ENCODE peak calls at places on chromosomes 16 and 17, in five cellular contexts. B, L, D, G and I are unnamed samples.

GRCh38 chr17:81460856-81461460 is 51.6 kb downstream of the ACTG1 start:
- DNase-seq in L (no peak), G (no peak), B (no peak), D (no peak), I (no peak)

GRCh38 chr17:82408938-82409318 is 9.2 kb upstream of the HEXD start:
- DNase-seq in G (no peak), D (no peak), B (no peak), L (no peak), I (no peak)

GRCh38 chr16:9932000-9932399 is 250.2 kb downstream of the GRIN2A start:
- DNase-seq in D (no peak), B (no peak), L (no peak), G (no peak), I (no peak)

GRCh38 chr16:10253344-10253855 is 71.2 kb upstream of the GRIN2A start:
- DNase-seq in D (no peak), L (no peak), G (no peak), B (peak; percentile 29), I (no peak)

GRCh38 chr17:8503807-8504206 is 68.1 kb downstream of the NDEL1 start:
- DNase-seq in L (no peak), B (no peak), G (no peak), D (no peak), I (no peak)

GRCh38 chr17:35843698-35844097 is 25.0 kb downstream of the HEATR9 start:
- DNase-seq in B (no peak), L (no peak), D (no peak), G (no peak), I (no peak)

GRCh38 chr16:80932725-80933124 is 74.0 kb downstream of the CMC2 start:
- DNase-seq in D (no peak), L (peak; percentile 60), G (peak; percentile 80), B (peak; percentile 30), I (peak; percentile 38)

GRCh38 chr17:13484020-13484419 is 117.7 kb downstream of the HS3ST3A1 start:
- DNase-seq in D (no peak), B (no peak), G (peak; percentile 78), L (no peak), I (no peak)

GRCh38 chr17:82092995-82093751 is 4.9 kb downstream of the FASN start:
- DNase-seq in B (no peak), D (no peak), G (no peak), L (no peak), I (no peak)

GRCh38 chr16:85395913-85396878 is 216.9 kb upstream of the GSE1 start:
- DNase-seq in D (no peak), L (peak; percentile 59), G (peak; percentile 24), B (no peak), I (no peak)

GRCh38 chr17:7774037-7774659 is 56.6 kb downstream of the DNAH2 start:
- DNase-seq in G (peak; percentile 78), D (no peak), L (no peak), B (no peak), I (no peak)

DNA sequence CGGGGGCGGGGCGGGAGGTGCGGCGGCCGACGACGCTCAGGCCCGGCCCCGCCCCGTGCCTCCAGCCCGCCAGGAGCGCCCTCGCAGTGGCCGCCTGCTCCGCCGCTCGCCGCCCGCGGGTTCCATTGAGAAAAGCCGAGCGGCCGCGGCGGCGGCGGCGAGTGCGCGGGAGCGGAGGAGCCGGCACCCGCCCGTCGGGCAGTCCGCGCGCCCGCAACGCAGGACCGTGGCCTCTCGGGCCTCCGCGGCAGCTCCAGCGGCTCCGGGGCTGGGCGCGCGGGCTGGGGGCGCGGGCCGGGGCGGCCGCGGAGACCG is at the start of gene ZFPM1:
- DNase-seq in B (no peak), G (no peak), D (no peak), L (no peak), I (no peak)
- TF ChIP-seq POLR2A in B (peak; percentile 64), G (peak; percentile 64), D (no peak), L (peak; percentile 61), I (no peak)

DNA sequence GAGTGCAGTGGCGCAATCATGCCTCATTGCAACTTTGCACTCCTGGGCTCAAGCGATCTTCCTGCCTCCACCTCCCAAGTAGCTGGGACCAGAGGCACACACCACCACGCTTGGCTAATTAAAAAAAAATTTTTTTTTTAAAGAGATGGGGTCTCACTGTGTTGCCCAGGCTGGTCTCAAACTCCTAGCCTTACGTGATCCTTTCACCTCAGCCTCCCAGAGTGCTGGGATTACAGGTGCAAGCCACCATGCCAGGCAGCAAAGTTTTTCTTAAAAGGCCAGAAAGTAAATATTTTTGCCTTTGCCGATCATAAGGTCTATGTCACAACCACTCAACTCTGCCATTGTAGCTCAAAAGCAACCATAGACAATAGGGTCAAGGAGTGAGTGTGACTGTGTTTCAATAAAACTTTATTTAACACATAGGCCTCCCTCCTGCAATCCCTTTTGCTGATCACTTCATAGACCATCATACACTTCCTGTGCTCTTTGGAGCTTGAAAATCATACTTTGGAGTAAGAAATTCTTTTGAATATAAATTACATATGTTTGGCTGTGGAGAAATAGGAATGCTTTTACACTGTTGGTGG is 48.6 kb downstream of the PITPNC1 start:
- DNase-seq in D (no peak), G (no peak), L (no peak), B (no peak), I (no peak)
- H3K4me1 ChIP-seq in D (peaks cover 47% of the 10 kb centered on the region), G (peaks cover 6% of the 10 kb centered on the region), L (no peaks in the 10 kb centered on the region), B (no peaks in the 10 kb centered on the region), I (peaks cover 20% of the 10 kb centered on the region)

GRCh38 chr16:1258906-1259759 is 3.3 kb downstream of the TPSD1 start:
- DNase-seq in L (no peak), B (no peak), G (no peak), D (no peak), I (peak; percentile 42)
- H3K27ac ChIP-seq in L (no peak overlapping the region), B (no peak overlapping the region), G (no peak overlapping the region), D (no peak overlapping the region), I (no peak overlapping the region)

GRCh38 chr17:43367588-43368242 is 31.1 kb upstream of the ARL4D start:
- DNase-seq in G (peak; percentile 97), L (no peak), D (peak; percentile 96), B (no peak), I (no peak)
- TF ChIP-seq POLR2A in G (peak; percentile 100), L (no peak), D (peak; percentile 100), B (no peak), I (peak; percentile 88)

GRCh38 chr17:65050438-65050837 is 6.1 kb downstream of the GNA13 start:
- DNase-seq in L (no peak), G (no peak), B (peak; percentile 62), D (no peak), I (no peak)

GRCh38 chr17:65052585-65052984 is 4.0 kb downstream of the GNA13 start:
- DNase-seq in L (no peak), D (no peak), G (no peak), B (no peak), I (no peak)

GRCh38 chr17:65054602-65055001 is 1.9 kb downstream of the GNA13 start:
- DNase-seq in D (no peak), G (no peak), B (no peak), L (no peak), I (no peak)

GRCh38 chr17:65053354-65053881 is 3.1 kb downstream of the GNA13 start:
- DNase-seq in D (no peak), G (no peak), L (no peak), B (no peak), I (no peak)

DNA sequence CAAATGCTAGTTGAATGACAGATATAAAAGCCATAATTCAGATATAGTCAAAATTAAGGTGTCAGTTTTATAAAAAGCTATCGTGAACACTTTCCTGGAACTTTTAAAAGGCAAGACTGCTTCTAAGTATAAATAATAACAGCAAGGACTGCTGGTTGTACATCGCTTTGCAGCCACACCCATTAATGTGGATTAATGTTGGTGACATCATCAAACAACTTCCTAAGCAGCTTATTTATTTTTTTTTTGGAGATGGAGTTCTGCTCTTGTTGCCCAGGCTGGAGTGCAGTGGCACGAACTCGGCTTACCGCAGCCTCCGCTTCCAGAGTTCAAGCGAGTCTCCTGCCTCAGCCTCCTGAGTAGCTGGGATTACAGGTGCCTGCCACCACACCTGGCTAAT is 4.6 kb downstream of the GNA13 start:
- DNase-seq in L (no peak), B (no peak), G (no peak), D (no peak), I (no peak)
- H3K4me1 ChIP-seq in L (peaks cover 8% of the 10 kb centered on the region), B (peaks cover 48% of the 10 kb centered on the region), G (peaks cover 11% of the 10 kb centered on the region), D (peaks cover 9% of the 10 kb centered on the region), I (peaks cover 14% of the 10 kb centered on the region)

GRCh38 chr17:40173778-40174135 is 3.5 kb upstream of the RAPGEFL1 start:
- DNase-seq in D (no peak), L (no peak), B (no peak), G (no peak), I (no peak)

GRCh38 chr17:40175928-40176327 is 1.3 kb upstream of the RAPGEFL1 start:
- DNase-seq in B (no peak), L (no peak), G (no peak), D (no peak), I (no peak)

GRCh38 chr17:40173091-40173777 is 4.0 kb upstream of the RAPGEFL1 start:
- DNase-seq in G (no peak), L (no peak), B (no peak), D (no peak), I (no peak)

GRCh38 chr17:40176409-40177110 is 710 bp upstream of the RAPGEFL1 start:
- DNase-seq in L (no peak), G (no peak), D (no peak), B (peak; percentile 19), I (no peak)

DNA sequence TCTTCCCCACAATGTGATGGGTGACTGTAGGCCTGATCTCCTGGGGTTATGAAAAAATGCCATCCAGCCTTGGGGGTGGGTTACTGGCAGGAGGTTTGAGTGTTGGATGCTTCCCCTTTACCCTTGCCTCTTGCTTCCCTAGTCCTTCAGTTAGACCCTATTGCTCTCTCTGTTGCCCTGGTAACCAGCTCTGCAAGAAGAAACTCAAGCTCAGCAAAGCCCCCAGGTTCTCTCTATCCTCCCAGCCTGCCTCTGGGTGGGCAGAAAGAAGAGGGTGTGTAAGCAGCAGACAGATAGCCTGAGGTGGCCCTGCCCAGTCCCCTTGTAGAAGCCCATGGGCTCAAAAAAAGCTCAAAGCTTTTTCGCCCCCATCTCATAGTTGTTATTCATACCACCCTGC is 2.7 kb upstream of the RAPGEFL1 start:
- DNase-seq in D (no peak), G (no peak), L (no peak), B (no peak), I (no peak)
- H3K27ac ChIP-seq in D (no peak overlapping the region), G (no peak overlapping the region), L (no peak overlapping the region), B (no peak overlapping the region), I (no peak overlapping the region)